ENCODE peak calls at places on chromosome X, in ten cellular contexts. D is lower leg skin, N is stomach, S is GM12878, L is BE2C, H is pancreas, V is progenitor cell of endocrine pancreas, B is mammary epithelial cell, U is GM12864, Q is Peyer's patch. W is an unnamed sample.

GRCh38 chrX:19034025-19034424 is 50.1 kb upstream of the PHKA2 start:
- DNase-seq in D (no peak), N (no peak), S (no peak), L (no peak), H (no peak), V (no peak), B (peak), U (no peak), Q (no peak), W (no peak)

GRCh38 chrX:155767101-155767878 is 113.9 kb upstream of the VAMP7 start:
- DNase-seq in D (no peak), N (peak), S (peak), L (no peak), H (peak), V (no peak), B (peak), U (no peak), Q (peak), W (no peak)

GRCh38 chrX:136168929-136169735 is 21.8 kb downstream of the FHL1 start:
- DNase-seq in D (no peak), N (no peak), S (no peak), L (peak), H (no peak), V (no peak), B (peak), U (no peak), Q (peak), W (no peak)

GRCh38 chrX:54171527-54171926 is 11.5 kb downstream of the FAM120C start:
- DNase-seq in D (no peak), N (no peak), S (no peak), L (no peak), H (no peak), V (no peak), B (no peak), U (no peak), Q (no peak), W (no peak)

GRCh38 chrX:101417981-101418841 is 10.2 kb downstream of the HNRNPH2 start:
- DNase-seq in D (peak), N (peak), S (no peak), L (peak), H (peak), V (peak), B (no peak), U (no peak), Q (peak), W (peak)

GRCh38 chrX:148043456-148043855 is 62.3 kb downstream of the FMR1NB start:
- DNase-seq in D (no peak), N (no peak), S (no peak), L (no peak), H (no peak), V (no peak), B (peak), U (no peak), Q (no peak), W (no peak)

GRCh38 chrX:3175659-3176438 is 134.6 kb downstream of the ARSF start:
- DNase-seq in D (no peak), N (no peak), S (no peak), L (no peak), H (no peak), V (no peak), B (no peak), U (no peak), Q (no peak), W (no peak)

GRCh38 chrX:116436358-116436816 is at the start of gene SLC6A14:
- DNase-seq in D (no peak), N (peak), S (no peak), L (no peak), H (peak), V (no peak), B (no peak), U (no peak), Q (peak), W (no peak)

GRCh38 chrX:57156397-57157049 is 19.3 kb upstream of the SPIN2A start:
- DNase-seq in D (no peak), N (peak), S (no peak), L (peak), H (no peak), V (no peak), B (peak), U (no peak), Q (peak), W (no peak)

GRCh38 chrX:86806786-86807185 is 658.5 kb downstream of the DACH2 start:
- DNase-seq in D (no peak), N (no peak), S (no peak), L (no peak), H (no peak), V (no peak), B (peak), U (no peak), Q (no peak), W (no peak)

GRCh38 chrX:9141496-9141895 is 107.6 kb upstream of the FAM9B start:
- DNase-seq in D (no peak), N (no peak), S (no peak), L (no peak), H (no peak), V (no peak), B (peak), U (no peak), Q (no peak), W (no peak)

GRCh38 chrX:128992107-128992971 is 531.0 kb downstream of the SMARCA1 start:
- DNase-seq in D (no peak), N (no peak), S (no peak), L (peak), H (no peak), V (no peak), B (no peak), U (no peak), Q (no peak), W (no peak)

GRCh38 chrX:10017866-10018265 is 50.7 kb downstream of the CLDN34 start:
- DNase-seq in D (no peak), N (no peak), S (no peak), L (no peak), H (no peak), V (no peak), B (peak), U (no peak), Q (peak), W (no peak)

GRCh38 chrX:135697614-135698013 is 15.8 kb upstream of the CT45A1 start:
- DNase-seq in D (no peak), N (no peak), S (no peak), L (no peak), H (no peak), V (no peak), B (no peak), U (no peak), Q (no peak), W (no peak)

GRCh38 chrX:134821901-134822300 is 163.6 kb upstream of the PLAC1 start:
- DNase-seq in D (no peak), N (no peak), S (no peak), L (no peak), H (no peak), V (no peak), B (no peak), U (no peak), Q (no peak), W (no peak)

GRCh38 chrX:93874554-93874953 is 200.5 kb downstream of the FAM133A start:
- DNase-seq in D (no peak), N (no peak), S (no peak), L (peak), H (no peak), V (peak), B (peak), U (no peak), Q (no peak), W (no peak)

GRCh38 chrX:67544871-67545771 is 1.3 kb downstream of the AR start:
- DNase-seq in D (no peak), N (no peak), S (no peak), L (no peak), H (no peak), V (no peak), B (no peak), U (no peak), Q (no peak), W (no peak)

GRCh38 chrX:19334945-19335626 is 8.6 kb upstream of the PDHA1 start:
- DNase-seq in D (no peak), N (no peak), S (peak), L (peak), H (no peak), V (no peak), B (peak), U (peak), Q (no peak), W (no peak)

GRCh38 chrX:122517781-122518180 is 666.3 kb upstream of the GRIA3 start:
- DNase-seq in D (no peak), N (no peak), S (no peak), L (no peak), H (no peak), V (no peak), B (peak), U (no peak), Q (no peak), W (no peak)

GRCh38 chrX:103607385-103608304 is at the start of gene TCEAL3:
- DNase-seq in D (peak), N (peak), S (no peak), L (peak), H (peak), V (peak), B (no peak), U (no peak), Q (peak), W (peak)

GRCh38 chrX:84188320-84188834 is 378 bp upstream of the RPS6KA6 start:
- DNase-seq in D (no peak), N (peak), S (no peak), L (peak), H (peak), V (peak), B (peak), U (no peak), Q (peak), W (no peak)

GRCh38 chrX:151692825-151693224 is 2.4 kb upstream of the PRRG3 start:
- DNase-seq in D (no peak), N (peak), S (no peak), L (no peak), H (no peak), V (no peak), B (no peak), U (no peak), Q (no peak), W (no peak)

GRCh38 chrX:118718737-118719136 is 8.7 kb upstream of the IL13RA1 start:
- DNase-seq in D (no peak), N (no peak), S (no peak), L (no peak), H (no peak), V (no peak), B (no peak), U (no peak), Q (no peak), W (no peak)

GRCh38 chrX:23493941-23494374 is 159.3 kb downstream of the PTCHD1 start:
- DNase-seq in D (no peak), N (peak), S (no peak), L (peak), H (peak), V (no peak), B (peak), U (no peak), Q (no peak), W (no peak)

GRCh38 chrX:78595901-78596502 is 63.1 kb downstream of the RTL3 start:
- DNase-seq in D (no peak), N (no peak), S (no peak), L (no peak), H (no peak), V (no peak), B (no peak), U (no peak), Q (no peak), W (no peak)
- TF ChIP-seq CTCF in D (no peak), N (no peak), S (no peak), L (no peak), H (no peak), V (peak), B (peak), U (peak), Q (no peak), W (no peak)

GRCh38 chrX:76850851-76851250 is 423.3 kb downstream of the MAGEE1 start:
- DNase-seq in D (no peak), N (no peak), S (no peak), L (peak), H (no peak), V (no peak), B (no peak), U (no peak), Q (no peak), W (no peak)
- TF ChIP-seq CTCF in D (no peak), N (no peak), S (no peak), L (peak), H (no peak), V (no peak), B (no peak), U (peak), Q (no peak), W (no peak)

GRCh38 chrX:40299028-40299479 is 201.3 kb upstream of the BCOR start:
- DNase-seq in D (no peak), N (no peak), S (no peak), L (no peak), H (no peak), V (no peak), B (no peak), U (no peak), Q (no peak), W (no peak)
- TF ChIP-seq CTCF in D (no peak), N (no peak), S (no peak), L (peak), H (no peak), V (peak), B (no peak), U (peak), Q (no peak), W (no peak)

GRCh38 chrX:71098302-71098701 is 2.7 kb downstream of the FOXO4 start:
- DNase-seq in D (no peak), N (peak), S (no peak), L (peak), H (no peak), V (no peak), B (no peak), U (no peak), Q (peak), W (peak)
- TF ChIP-seq CTCF in D (no peak), N (no peak), S (peak), L (peak), H (no peak), V (peak), B (peak), U (peak), Q (peak), W (peak)

DNA sequence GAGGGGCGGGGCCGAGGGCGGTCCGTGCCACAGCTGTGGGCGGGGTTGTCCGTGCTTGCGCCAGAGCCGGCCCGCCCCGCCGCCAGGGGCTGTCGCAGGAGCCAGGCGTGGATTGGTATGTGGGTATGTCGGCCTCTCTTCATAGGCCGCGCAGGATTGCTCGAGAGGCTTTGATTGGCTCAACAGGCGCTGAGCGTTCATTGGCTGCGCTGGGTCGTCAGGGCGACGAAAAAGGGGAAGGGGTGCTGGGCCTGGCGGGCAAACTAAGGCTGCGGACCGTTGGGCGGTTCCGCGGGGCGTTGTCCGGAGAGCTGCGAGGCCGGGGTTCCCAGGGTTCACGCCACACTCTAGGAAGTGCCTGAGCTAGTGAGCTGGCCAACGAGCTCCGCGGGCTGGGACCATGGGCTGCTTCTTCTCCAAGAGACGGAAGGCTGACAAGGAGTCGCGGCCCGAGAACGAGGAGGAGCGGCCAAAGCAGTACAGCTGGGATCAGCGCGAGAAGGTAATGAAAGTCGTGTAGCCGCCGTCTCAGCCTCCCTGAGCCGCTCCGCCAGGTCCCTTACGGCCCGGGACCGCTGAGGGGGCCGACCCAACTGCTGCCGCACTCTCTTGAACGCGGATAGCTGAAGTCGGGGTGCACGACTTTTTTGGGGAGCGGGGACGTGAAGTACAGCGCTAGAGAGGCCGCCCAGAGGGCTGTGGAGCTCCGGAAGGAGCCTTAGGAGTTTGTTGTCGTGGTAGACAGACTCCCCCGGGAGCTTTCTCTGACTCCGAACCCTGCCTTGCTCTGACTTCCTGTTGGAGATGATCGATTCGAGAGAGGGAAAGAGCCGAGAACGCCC is at the start of gene RP2:
- DNase-seq in D (peak), N (peak), S (peak), L (peak), H (peak), V (peak), B (peak), U (peak), Q (peak), W (peak)
- TF ChIP-seq CTCF in D (no peak), N (no peak), S (no peak), L (no peak), H (no peak), V (peak), B (no peak), U (no peak), Q (peak), W (no peak)

DNA sequence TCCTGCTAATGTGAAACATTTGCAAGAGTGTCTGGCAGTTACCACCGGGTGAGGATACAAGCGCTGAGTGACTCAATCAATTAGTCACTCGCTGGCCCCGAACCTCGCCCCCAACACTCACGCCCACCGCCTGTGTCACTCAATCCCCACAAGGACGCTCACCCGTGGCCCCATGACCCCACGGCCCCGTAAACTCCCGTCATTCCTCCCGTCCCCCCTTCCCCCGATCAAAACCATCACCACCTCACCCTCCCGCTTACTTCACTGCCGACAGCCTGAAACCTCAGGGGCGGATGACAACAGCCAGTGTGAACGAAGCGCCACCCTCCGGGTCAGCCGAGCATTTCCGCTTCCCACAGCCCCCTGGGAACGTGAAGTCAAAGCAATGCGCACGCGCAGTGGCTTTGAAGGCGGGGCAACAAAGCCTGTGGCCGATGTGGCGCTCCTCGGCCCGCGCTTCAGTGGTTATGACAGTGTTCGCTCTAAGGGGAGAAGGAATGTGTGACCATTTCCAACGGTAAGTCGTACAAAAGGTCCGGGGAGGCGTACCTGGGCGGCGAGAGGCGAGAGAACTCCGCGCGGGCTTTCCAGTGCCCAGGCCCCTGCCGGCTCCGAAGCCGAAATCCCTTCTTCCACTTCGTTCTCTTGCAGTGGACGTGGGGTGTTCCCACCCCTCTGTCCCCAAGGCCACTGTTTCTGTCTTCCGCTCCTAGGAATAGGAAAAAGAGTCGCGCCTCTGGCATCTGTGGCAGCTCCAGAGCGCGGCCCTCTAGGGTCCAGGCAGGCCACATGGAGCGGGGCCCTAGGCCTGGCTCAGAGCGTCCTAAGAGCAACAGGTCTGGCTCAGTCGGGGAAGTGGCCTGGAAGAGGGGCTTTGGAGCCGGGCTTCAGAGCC is at the start of gene ZNF674:
- DNase-seq in D (peak), N (peak), S (peak), L (peak), H (peak), V (peak), B (peak), U (peak), Q (peak), W (peak)
- TF ChIP-seq CTCF in D (no peak), N (peak), S (peak), L (peak), H (no peak), V (peak), B (peak), U (peak), Q (peak), W (no peak)